ENCODE peak calls at places on chromosome 3, in nine cellular contexts. One of them, this sample, is unnamed.

GRCh38 chr3:36932979-36933378 is 11.9 kb downstream of the TRANK1 start:
- DNase-seq in neural crest cell: no peak
- DNase-seq in hypothalamus: no peak
- DNase-seq in amniotic stem cell: no peak
- DNase-seq in stimulated activated naive CD8-positive, alpha-beta T cell treated with anti-CD3 and anti-CD28 coated beads, Interleukin-15, Interleukin-2, amounts not matched to agents 100 U/mL and 50 U/mL, for 24 hours: no peak
- DNase-seq in stimulated activated CD8-positive, alpha-beta memory T cell treated with anti-CD3 and anti-CD28 coated beads, Interleukin-12 subunit alpha, Interleukin-12 subunit beta, amount 100 ng/mL, for 1 hour: no peak
- DNase-seq in cardiac fibroblast: peak
- DNase-seq in COLO829: no peak
- DNase-seq in glutamatergic neuron: no peak
- DNase-seq in this sample: no peak

GRCh38 chr3:122691195-122691594 is 10.6 kb downstream of the PARP14 start:
- DNase-seq in neural crest cell: no peak
- DNase-seq in hypothalamus: no peak
- DNase-seq in amniotic stem cell: no peak
- DNase-seq in stimulated activated naive CD8-positive, alpha-beta T cell treated with anti-CD3 and anti-CD28 coated beads, Interleukin-15, Interleukin-2, amounts not matched to agents 100 U/mL and 50 U/mL, for 24 hours: no peak
- DNase-seq in stimulated activated CD8-positive, alpha-beta memory T cell treated with anti-CD3 and anti-CD28 coated beads, Interleukin-12 subunit alpha, Interleukin-12 subunit beta, amount 100 ng/mL, for 1 hour: no peak
- DNase-seq in cardiac fibroblast: peak
- DNase-seq in COLO829: no peak
- DNase-seq in glutamatergic neuron: no peak
- DNase-seq in this sample: no peak

GRCh38 chr3:108383306-108383705 is 87.0 kb downstream of the HHLA2 start:
- DNase-seq in neural crest cell: no peak
- DNase-seq in hypothalamus: no peak
- DNase-seq in amniotic stem cell: no peak
- DNase-seq in stimulated activated naive CD8-positive, alpha-beta T cell treated with anti-CD3 and anti-CD28 coated beads, Interleukin-15, Interleukin-2, amounts not matched to agents 100 U/mL and 50 U/mL, for 24 hours: no peak
- DNase-seq in stimulated activated CD8-positive, alpha-beta memory T cell treated with anti-CD3 and anti-CD28 coated beads, Interleukin-12 subunit alpha, Interleukin-12 subunit beta, amount 100 ng/mL, for 1 hour: no peak
- DNase-seq in cardiac fibroblast: no peak
- DNase-seq in COLO829: no peak
- DNase-seq in glutamatergic neuron: no peak
- DNase-seq in this sample: no peak

GRCh38 chr3:20503394-20504082 is 317.5 kb upstream of the SGO1 start:
- DNase-seq in neural crest cell: no peak
- DNase-seq in hypothalamus: no peak
- DNase-seq in amniotic stem cell: no peak
- DNase-seq in stimulated activated naive CD8-positive, alpha-beta T cell treated with anti-CD3 and anti-CD28 coated beads, Interleukin-15, Interleukin-2, amounts not matched to agents 100 U/mL and 50 U/mL, for 24 hours: no peak
- DNase-seq in stimulated activated CD8-positive, alpha-beta memory T cell treated with anti-CD3 and anti-CD28 coated beads, Interleukin-12 subunit alpha, Interleukin-12 subunit beta, amount 100 ng/mL, for 1 hour: no peak
- DNase-seq in cardiac fibroblast: no peak
- DNase-seq in COLO829: no peak
- DNase-seq in glutamatergic neuron: no peak
- DNase-seq in this sample: no peak

GRCh38 chr3:14871456-14872200 is 52.9 kb downstream of the FGD5 start:
- DNase-seq in neural crest cell: no peak
- DNase-seq in hypothalamus: no peak
- DNase-seq in amniotic stem cell: no peak
- DNase-seq in stimulated activated naive CD8-positive, alpha-beta T cell treated with anti-CD3 and anti-CD28 coated beads, Interleukin-15, Interleukin-2, amounts not matched to agents 100 U/mL and 50 U/mL, for 24 hours: no peak
- DNase-seq in stimulated activated CD8-positive, alpha-beta memory T cell treated with anti-CD3 and anti-CD28 coated beads, Interleukin-12 subunit alpha, Interleukin-12 subunit beta, amount 100 ng/mL, for 1 hour: no peak
- DNase-seq in cardiac fibroblast: no peak
- DNase-seq in COLO829: no peak
- DNase-seq in glutamatergic neuron: no peak
- DNase-seq in this sample: no peak

GRCh38 chr3:44173263-44173662 is 68.4 kb upstream of the TOPAZ1 start:
- DNase-seq in neural crest cell: no peak
- DNase-seq in hypothalamus: no peak
- DNase-seq in amniotic stem cell: no peak
- DNase-seq in stimulated activated naive CD8-positive, alpha-beta T cell treated with anti-CD3 and anti-CD28 coated beads, Interleukin-15, Interleukin-2, amounts not matched to agents 100 U/mL and 50 U/mL, for 24 hours: no peak
- DNase-seq in stimulated activated CD8-positive, alpha-beta memory T cell treated with anti-CD3 and anti-CD28 coated beads, Interleukin-12 subunit alpha, Interleukin-12 subunit beta, amount 100 ng/mL, for 1 hour: no peak
- DNase-seq in cardiac fibroblast: no peak
- DNase-seq in COLO829: no peak
- DNase-seq in glutamatergic neuron: no peak
- DNase-seq in this sample: no peak

GRCh38 chr3:68007621-68008226 is 353.3 kb upstream of the SUCLG2 start:
- DNase-seq in neural crest cell: peak
- DNase-seq in hypothalamus: peak
- DNase-seq in amniotic stem cell: no peak
- DNase-seq in stimulated activated naive CD8-positive, alpha-beta T cell treated with anti-CD3 and anti-CD28 coated beads, Interleukin-15, Interleukin-2, amounts not matched to agents 100 U/mL and 50 U/mL, for 24 hours: peak
- DNase-seq in stimulated activated CD8-positive, alpha-beta memory T cell treated with anti-CD3 and anti-CD28 coated beads, Interleukin-12 subunit alpha, Interleukin-12 subunit beta, amount 100 ng/mL, for 1 hour: no peak
- DNase-seq in cardiac fibroblast: no peak
- DNase-seq in COLO829: no peak
- DNase-seq in glutamatergic neuron: peak
- DNase-seq in this sample: no peak

GRCh38 chr3:58824777-58825176 is 158.2 kb upstream of the FAM3D start:
- DNase-seq in neural crest cell: no peak
- DNase-seq in hypothalamus: no peak
- DNase-seq in amniotic stem cell: no peak
- DNase-seq in stimulated activated naive CD8-positive, alpha-beta T cell treated with anti-CD3 and anti-CD28 coated beads, Interleukin-15, Interleukin-2, amounts not matched to agents 100 U/mL and 50 U/mL, for 24 hours: no peak
- DNase-seq in stimulated activated CD8-positive, alpha-beta memory T cell treated with anti-CD3 and anti-CD28 coated beads, Interleukin-12 subunit alpha, Interleukin-12 subunit beta, amount 100 ng/mL, for 1 hour: no peak
- DNase-seq in cardiac fibroblast: no peak
- DNase-seq in COLO829: no peak
- DNase-seq in glutamatergic neuron: no peak
- DNase-seq in this sample: no peak

GRCh38 chr3:4394048-4394447 is 73.0 kb downstream of the SUMF1 start:
- DNase-seq in neural crest cell: no peak
- DNase-seq in hypothalamus: no peak
- DNase-seq in amniotic stem cell: no peak
- DNase-seq in stimulated activated naive CD8-positive, alpha-beta T cell treated with anti-CD3 and anti-CD28 coated beads, Interleukin-15, Interleukin-2, amounts not matched to agents 100 U/mL and 50 U/mL, for 24 hours: peak
- DNase-seq in stimulated activated CD8-positive, alpha-beta memory T cell treated with anti-CD3 and anti-CD28 coated beads, Interleukin-12 subunit alpha, Interleukin-12 subunit beta, amount 100 ng/mL, for 1 hour: no peak
- DNase-seq in cardiac fibroblast: peak
- DNase-seq in COLO829: no peak
- DNase-seq in glutamatergic neuron: no peak
- DNase-seq in this sample: no peak

GRCh38 chr3:86929046-86929445 is 61.9 kb downstream of the VGLL3 start:
- DNase-seq in neural crest cell: no peak
- DNase-seq in hypothalamus: no peak
- DNase-seq in amniotic stem cell: no peak
- DNase-seq in stimulated activated naive CD8-positive, alpha-beta T cell treated with anti-CD3 and anti-CD28 coated beads, Interleukin-15, Interleukin-2, amounts not matched to agents 100 U/mL and 50 U/mL, for 24 hours: no peak
- DNase-seq in stimulated activated CD8-positive, alpha-beta memory T cell treated with anti-CD3 and anti-CD28 coated beads, Interleukin-12 subunit alpha, Interleukin-12 subunit beta, amount 100 ng/mL, for 1 hour: no peak
- DNase-seq in cardiac fibroblast: no peak
- DNase-seq in COLO829: no peak
- DNase-seq in glutamatergic neuron: no peak
- DNase-seq in this sample: no peak

GRCh38 chr3:189041482-189042090 is 130.2 kb upstream of the TPRG1 start:
- DNase-seq in neural crest cell: peak
- DNase-seq in hypothalamus: no peak
- DNase-seq in amniotic stem cell: no peak
- DNase-seq in stimulated activated naive CD8-positive, alpha-beta T cell treated with anti-CD3 and anti-CD28 coated beads, Interleukin-15, Interleukin-2, amounts not matched to agents 100 U/mL and 50 U/mL, for 24 hours: peak
- DNase-seq in stimulated activated CD8-positive, alpha-beta memory T cell treated with anti-CD3 and anti-CD28 coated beads, Interleukin-12 subunit alpha, Interleukin-12 subunit beta, amount 100 ng/mL, for 1 hour: peak
- DNase-seq in cardiac fibroblast: peak
- DNase-seq in COLO829: peak
- DNase-seq in glutamatergic neuron: peak
- DNase-seq in this sample: peak

GRCh38 chr3:27423463-27423862 is 54.3 kb upstream of the NEK10 start:
- DNase-seq in neural crest cell: no peak
- DNase-seq in hypothalamus: no peak
- DNase-seq in amniotic stem cell: peak
- DNase-seq in stimulated activated naive CD8-positive, alpha-beta T cell treated with anti-CD3 and anti-CD28 coated beads, Interleukin-15, Interleukin-2, amounts not matched to agents 100 U/mL and 50 U/mL, for 24 hours: no peak
- DNase-seq in stimulated activated CD8-positive, alpha-beta memory T cell treated with anti-CD3 and anti-CD28 coated beads, Interleukin-12 subunit alpha, Interleukin-12 subunit beta, amount 100 ng/mL, for 1 hour: no peak
- DNase-seq in cardiac fibroblast: peak
- DNase-seq in COLO829: no peak
- DNase-seq in glutamatergic neuron: no peak
- DNase-seq in this sample: no peak

GRCh38 chr3:193905993-193906396 is 230.0 kb upstream of the HES1 start:
- DNase-seq in neural crest cell: no peak
- DNase-seq in hypothalamus: no peak
- DNase-seq in amniotic stem cell: no peak
- DNase-seq in stimulated activated naive CD8-positive, alpha-beta T cell treated with anti-CD3 and anti-CD28 coated beads, Interleukin-15, Interleukin-2, amounts not matched to agents 100 U/mL and 50 U/mL, for 24 hours: no peak
- DNase-seq in stimulated activated CD8-positive, alpha-beta memory T cell treated with anti-CD3 and anti-CD28 coated beads, Interleukin-12 subunit alpha, Interleukin-12 subunit beta, amount 100 ng/mL, for 1 hour: no peak
- DNase-seq in cardiac fibroblast: no peak
- DNase-seq in COLO829: no peak
- DNase-seq in glutamatergic neuron: no peak
- DNase-seq in this sample: no peak

GRCh38 chr3:72157782-72158638 is 373.1 kb upstream of the PROK2 start:
- DNase-seq in neural crest cell: no peak
- DNase-seq in hypothalamus: no peak
- DNase-seq in amniotic stem cell: no peak
- DNase-seq in stimulated activated naive CD8-positive, alpha-beta T cell treated with anti-CD3 and anti-CD28 coated beads, Interleukin-15, Interleukin-2, amounts not matched to agents 100 U/mL and 50 U/mL, for 24 hours: no peak
- DNase-seq in stimulated activated CD8-positive, alpha-beta memory T cell treated with anti-CD3 and anti-CD28 coated beads, Interleukin-12 subunit alpha, Interleukin-12 subunit beta, amount 100 ng/mL, for 1 hour: no peak
- DNase-seq in cardiac fibroblast: no peak
- DNase-seq in COLO829: no peak
- DNase-seq in glutamatergic neuron: no peak
- DNase-seq in this sample: no peak

GRCh38 chr3:52063026-52063723 is 6.8 kb upstream of the DUSP7 start:
- DNase-seq in neural crest cell: no peak
- DNase-seq in hypothalamus: no peak
- DNase-seq in amniotic stem cell: no peak
- DNase-seq in stimulated activated naive CD8-positive, alpha-beta T cell treated with anti-CD3 and anti-CD28 coated beads, Interleukin-15, Interleukin-2, amounts not matched to agents 100 U/mL and 50 U/mL, for 24 hours: no peak
- DNase-seq in stimulated activated CD8-positive, alpha-beta memory T cell treated with anti-CD3 and anti-CD28 coated beads, Interleukin-12 subunit alpha, Interleukin-12 subunit beta, amount 100 ng/mL, for 1 hour: no peak
- DNase-seq in cardiac fibroblast: no peak
- DNase-seq in COLO829: no peak
- DNase-seq in glutamatergic neuron: no peak
- DNase-seq in this sample: no peak

GRCh38 chr3:197298858-197299854 is 744 bp upstream of the DLG1 start:
- DNase-seq in neural crest cell: peak
- DNase-seq in hypothalamus: peak
- DNase-seq in amniotic stem cell: no peak
- DNase-seq in stimulated activated naive CD8-positive, alpha-beta T cell treated with anti-CD3 and anti-CD28 coated beads, Interleukin-15, Interleukin-2, amounts not matched to agents 100 U/mL and 50 U/mL, for 24 hours: peak
- DNase-seq in stimulated activated CD8-positive, alpha-beta memory T cell treated with anti-CD3 and anti-CD28 coated beads, Interleukin-12 subunit alpha, Interleukin-12 subunit beta, amount 100 ng/mL, for 1 hour: no peak
- DNase-seq in cardiac fibroblast: no peak
- DNase-seq in COLO829: no peak
- DNase-seq in glutamatergic neuron: peak
- DNase-seq in this sample: peak

GRCh38 chr3:144772372-144772771 is 800.7 kb downstream of the DIPK2A start:
- DNase-seq in neural crest cell: no peak
- DNase-seq in hypothalamus: no peak
- DNase-seq in amniotic stem cell: no peak
- DNase-seq in stimulated activated naive CD8-positive, alpha-beta T cell treated with anti-CD3 and anti-CD28 coated beads, Interleukin-15, Interleukin-2, amounts not matched to agents 100 U/mL and 50 U/mL, for 24 hours: no peak
- DNase-seq in stimulated activated CD8-positive, alpha-beta memory T cell treated with anti-CD3 and anti-CD28 coated beads, Interleukin-12 subunit alpha, Interleukin-12 subunit beta, amount 100 ng/mL, for 1 hour: no peak
- DNase-seq in cardiac fibroblast: no peak
- DNase-seq in COLO829: no peak
- DNase-seq in glutamatergic neuron: no peak
- DNase-seq in this sample: no peak